ENCODE peak calls at places on chromosome 14, in ten cellular contexts. R is GM12878, A is NCI-H2029, J is H9, H is breast epithelium, Z is mesenchymal stem cell, D is NCI-H1105 treated with DMSO at 0.1 percent for 48 hours, V is AG08396, I is foreskin fibroblast, G is mesothelial cell of epicardium. X is an unnamed sample.

GRCh38 chr14:60756847-60757246 is 22.3 kb downstream of the MNAT1 start:
- DNase-seq in R (no peak), A (no peak), J (no peak), H (no peak), Z (no peak), D (no peak), V (no peak), I (peak; percentile 63), G (no peak), X (peak; percentile 36)

GRCh38 chr14:75184447-75184846 is 8.0 kb upstream of the TMED10 start:
- DNase-seq in R (peak; percentile 17), A (no peak), J (no peak), H (no peak), Z (peak; percentile 48), D (no peak), V (no peak), I (peak; percentile 62), G (no peak), X (peak; percentile 46)

GRCh38 chr14:79540394-79540793 is 670.9 kb downstream of the DIO2 start:
- DNase-seq in R (no peak), A (no peak), J (no peak), H (no peak), Z (no peak), D (no peak), V (no peak), I (no peak), G (no peak), X (no peak)

GRCh38 chr14:85556263-85556662 is 26.3 kb downstream of the FLRT2 start:
- DNase-seq in R (no peak), A (no peak), J (no peak), H (no peak), Z (no peak), D (no peak), V (no peak), I (no peak), G (no peak), X (no peak)

GRCh38 chr14:71467419-71467818 is 464.8 kb upstream of the RGS6 start:
- DNase-seq in R (no peak), A (no peak), J (no peak), H (no peak), Z (no peak), D (no peak), V (no peak), I (peak; percentile 56), G (no peak), X (peak; percentile 85)

GRCh38 chr14:104784846-104785707 is 10.5 kb downstream of the AKT1 start:
- DNase-seq in R (no peak), A (no peak), J (no peak), H (no peak), Z (no peak), D (peak; percentile 79), V (no peak), I (no peak), G (no peak), X (no peak)

GRCh38 chr14:61364243-61364642 is 42.9 kb downstream of the PRKCH start:
- DNase-seq in R (no peak), A (no peak), J (no peak), H (no peak), Z (no peak), D (no peak), V (no peak), I (no peak), G (no peak), X (no peak)

GRCh38 chr14:68417007-68417659 is 375.7 kb downstream of the ZFP36L1 start:
- DNase-seq in R (no peak), A (no peak), J (no peak), H (no peak), Z (no peak), D (no peak), V (no peak), I (no peak), G (no peak), X (no peak)

GRCh38 chr14:99908653-99909250 is 115.5 kb downstream of the EML1 start:
- DNase-seq in R (no peak), A (no peak), J (no peak), H (no peak), Z (no peak), D (no peak), V (no peak), I (no peak), G (no peak), X (no peak)

GRCh38 chr14:93564918-93565317 is 134.2 kb downstream of the UNC79 start:
- DNase-seq in R (no peak), A (no peak), J (no peak), H (no peak), Z (no peak), D (no peak), V (no peak), I (no peak), G (no peak), X (no peak)

GRCh38 chr14:64721391-64721791 is 17.2 kb downstream of the PLEKHG3 start:
- DNase-seq in R (no peak), A (no peak), J (no peak), H (peak; percentile 52), Z (peak; percentile 52), D (no peak), V (peak; percentile 64), I (peak; percentile 47), G (no peak), X (peak; percentile 81)

GRCh38 chr14:99727096-99727870 is 43.2 kb downstream of the CYP46A1 start:
- DNase-seq in R (no peak), A (no peak), J (peak; percentile 20), H (peak; percentile 41), Z (no peak), D (no peak), V (no peak), I (no peak), G (peak; percentile 37), X (no peak)

GRCh38 chr14:99134333-99135046 is 137.5 kb downstream of the BCL11B start:
- DNase-seq in R (no peak), A (no peak), J (no peak), H (peak; percentile 22), Z (no peak), D (no peak), V (no peak), I (no peak), G (peak; percentile 35), X (no peak)

GRCh38 chr14:70073924-70074566 is 114.7 kb downstream of the SLC8A3 start:
- DNase-seq in R (no peak), A (peak; percentile 28), J (peak; percentile 83), H (peak; percentile 62), Z (peak; percentile 21), D (peak; percentile 60), V (peak; percentile 75), I (peak; percentile 79), G (peak; percentile 67), X (peak; percentile 34)

GRCh38 chr14:101083564-101084435 is 180.3 kb upstream of the RTL1 start:
- DNase-seq in R (no peak), A (peak; percentile 63), J (peak; percentile 76), H (no peak), Z (no peak), D (no peak), V (no peak), I (no peak), G (peak; percentile 36), X (no peak)

GRCh38 chr14:70357985-70358384 is 1.5 kb downstream of the COX16 start:
- DNase-seq in R (no peak), A (no peak), J (no peak), H (no peak), Z (no peak), D (no peak), V (no peak), I (no peak), G (no peak), X (no peak)